ENCODE peak calls at places on chromosomes 2 and 18, in ten cellular contexts. O is GM23338, E is spleen, B is left ventricle myocardium inferior, P is stomach, L is RWPE2, M is SK-N-SH, J is uterus, Y is neural progenitor cell, H is sigmoid colon. F is an unnamed sample. For H3K4me1, the result is how much of the 10 kb centered on the place peaks cover.

GRCh38 chr18:34834897-34835296 is 124.8 kb downstream of the DTNA start:
- DNase-seq in M (no peak), H (no peak), E (no peak), P (no peak), B (no peak), O (no peak), Y (no peak), L (no peak), J (no peak), F (no peak)

GRCh38 chr2:75211371-75211770 is 12.1 kb upstream of the TACR1 start:
- DNase-seq in B (no peak), O (no peak), Y (no peak), L (no peak), H (no peak), J (no peak), E (no peak), P (no peak), M (no peak), F (no peak)

GRCh38 chr2:241724259-241724974 is 10.0 kb upstream of the D2HGDH start:
- DNase-seq in E (no peak), Y (no peak), L (no peak), J (no peak), O (peak), M (peak), B (no peak), H (no peak), P (no peak), F (no peak)

GRCh38 chr2:45182667-45183620 is 173.7 kb upstream of the SIX2 start:
- DNase-seq in E (no peak), M (no peak), L (no peak), P (no peak), J (no peak), B (no peak), H (no peak), Y (no peak), O (no peak), F (no peak)

GRCh38 chr2:149075868-149076267 is 37.4 kb downstream of the LYPD6B start:
- DNase-seq in B (no peak), P (no peak), J (no peak), H (no peak), Y (peak), O (no peak), E (no peak), M (no peak), L (no peak), F (no peak)

GRCh38 chr2:230798769-230799399 is 65.9 kb upstream of the ITM2C start:
- DNase-seq in Y (peak), M (peak), J (no peak), B (no peak), E (no peak), H (no peak), P (no peak), L (no peak), O (peak), F (no peak)

GRCh38 chr18:8279931-8280330 is 329.3 kb upstream of the RAB12 start:
- DNase-seq in P (no peak), M (no peak), Y (no peak), L (no peak), E (no peak), J (no peak), B (no peak), O (no peak), H (no peak), F (no peak)

GRCh38 chr2:792687-793086 is 115.5 kb upstream of the TMEM18 start:
- DNase-seq in H (no peak), J (no peak), Y (no peak), O (no peak), L (no peak), P (no peak), E (no peak), M (no peak), B (no peak), F (no peak)

GRCh38 chr2:198287706-198288105 is 483.3 kb downstream of the PLCL1 start:
- DNase-seq in J (no peak), M (no peak), B (no peak), L (no peak), Y (no peak), H (no peak), E (no peak), P (no peak), O (no peak), F (no peak)

GRCh38 chr2:145800201-145801091 is 1280.5 kb upstream of the ZEB2 start:
- DNase-seq in O (no peak), J (no peak), P (no peak), L (no peak), H (no peak), B (no peak), M (no peak), Y (no peak), E (no peak), F (no peak)

GRCh38 chr18:23204589-23205235 is 69.4 kb downstream of the CABLES1 start:
- DNase-seq in J (no peak), L (no peak), M (no peak), O (no peak), E (no peak), B (no peak), P (no peak), Y (no peak), H (no peak), F (no peak)

GRCh38 chr18:44589709-44590108 is 91.0 kb upstream of the SETBP1 start:
- DNase-seq in J (no peak), Y (no peak), E (no peak), L (no peak), M (no peak), P (no peak), B (no peak), O (no peak), H (no peak), F (no peak)

GRCh38 chr2:205700331-205701132 is 18.2 kb downstream of the NRP2 start:
- DNase-seq in O (no peak), P (no peak), B (no peak), Y (peak), H (no peak), M (no peak), J (no peak), E (no peak), L (no peak), F (no peak)

GRCh38 chr18:50011813-50012445 is 183.0 kb downstream of the MYO5B start:
- DNase-seq in M (no peak), L (no peak), J (no peak), E (no peak), Y (no peak), H (no peak), P (no peak), O (no peak), B (no peak), F (no peak)

GRCh38 chr2:214203744-214204289 is 207.0 kb upstream of the VWC2L start:
- DNase-seq in J (no peak), O (no peak), H (no peak), Y (no peak), E (no peak), L (peak), P (no peak), B (no peak), M (no peak), F (no peak)

GRCh38 chr2:206230060-206230890 is 44.2 kb upstream of the ZDBF2 start:
- DNase-seq in B (no peak), L (no peak), M (peak), O (peak), J (no peak), H (no peak), Y (peak), E (no peak), P (no peak), F (no peak)

GRCh38 chr2:206442516-206442853 is 847 bp upstream of the ADAM23 start:
- DNase-seq in O (no peak), H (no peak), J (no peak), B (no peak), P (no peak), M (no peak), E (no peak), L (no peak), Y (no peak), F (no peak)

GRCh38 chr2:111062417-111062816 is 58.3 kb upstream of the BCL2L11 start:
- DNase-seq in J (no peak), O (no peak), P (no peak), H (no peak), B (no peak), L (no peak), E (no peak), Y (no peak), M (no peak), F (no peak)

GRCh38 chr2:28321426-28321825 is 71.2 kb upstream of the FOSL2 start:
- DNase-seq in M (no peak), B (no peak), P (no peak), J (no peak), H (no peak), Y (peak), O (peak), L (no peak), E (no peak), F (no peak)

GRCh38 chr2:59196511-59196910 is 955.4 kb upstream of the FANCL start:
- DNase-seq in E (no peak), Y (no peak), H (no peak), M (no peak), J (no peak), P (no peak), L (no peak), B (no peak), O (no peak), F (no peak)

GRCh38 chr2:29220506-29221270 is 105.5 kb downstream of the CLIP4 start:
- DNase-seq in E (peak), B (no peak), L (no peak), H (peak), J (no peak), P (peak), O (no peak), M (no peak), Y (no peak), F (no peak)

GRCh38 chr18:69648486-69648885 is 247.8 kb downstream of the DOK6 start:
- DNase-seq in M (no peak), L (no peak), Y (no peak), J (no peak), H (no peak), O (no peak), E (no peak), B (no peak), P (no peak), F (no peak)

GRCh38 chr18:33577688-33578370 is at the start of gene ASXL3:
- DNase-seq in O (peak), H (peak), J (peak), E (peak), M (peak), B (peak), L (no peak), Y (peak), P (peak), F (peak)

GRCh38 chr2:149799296-149799695 is 211.7 kb upstream of the MMADHC start:
- DNase-seq in B (no peak), P (no peak), M (peak), J (no peak), L (no peak), Y (peak), E (no peak), H (no peak), O (peak), F (no peak)

GRCh38 chr2:227033471-227034148 is 130.4 kb downstream of the COL4A4 start:
- DNase-seq in O (peak), H (peak), M (peak), P (peak), J (no peak), L (no peak), E (peak), Y (peak), B (no peak), F (peak)

GRCh38 chr2:193141-193552 is 70.7 kb downstream of the SH3YL1 start:
- DNase-seq in L (no peak), H (no peak), J (no peak), Y (no peak), P (no peak), B (no peak), O (no peak), E (no peak), M (no peak), F (no peak)

GRCh38 chr2:42858140-42859005 is 66.0 kb upstream of the HAAO start:
- DNase-seq in L (no peak), M (no peak), E (peak), B (no peak), J (no peak), H (peak), P (no peak), Y (peak), O (no peak), F (no peak)

GRCh38 chr2:234980476-234981187 is 28.8 kb downstream of the SH3BP4 start:
- DNase-seq in J (no peak), B (no peak), O (no peak), Y (no peak), E (no peak), L (no peak), M (no peak), P (peak), H (no peak), F (peak)
- H3K4me1 ChIP-seq in J (under half), B (half or more), O (under half), Y (under half), E (under half), L (under half), M (under half), P (half or more), H (under half), F (under half)

GRCh38 chr2:113200236-113200635 is 26.5 kb downstream of the PSD4 start:
- DNase-seq in M (no peak), L (no peak), J (no peak), O (peak), H (no peak), Y (peak), E (peak), P (no peak), B (no peak), F (no peak)
- H3K27ac ChIP-seq in M (no peak), L (peak), J (no peak), O (no peak), H (no peak), Y (no peak), E (no peak), P (peak), B (no peak), F (no peak)

DNA sequence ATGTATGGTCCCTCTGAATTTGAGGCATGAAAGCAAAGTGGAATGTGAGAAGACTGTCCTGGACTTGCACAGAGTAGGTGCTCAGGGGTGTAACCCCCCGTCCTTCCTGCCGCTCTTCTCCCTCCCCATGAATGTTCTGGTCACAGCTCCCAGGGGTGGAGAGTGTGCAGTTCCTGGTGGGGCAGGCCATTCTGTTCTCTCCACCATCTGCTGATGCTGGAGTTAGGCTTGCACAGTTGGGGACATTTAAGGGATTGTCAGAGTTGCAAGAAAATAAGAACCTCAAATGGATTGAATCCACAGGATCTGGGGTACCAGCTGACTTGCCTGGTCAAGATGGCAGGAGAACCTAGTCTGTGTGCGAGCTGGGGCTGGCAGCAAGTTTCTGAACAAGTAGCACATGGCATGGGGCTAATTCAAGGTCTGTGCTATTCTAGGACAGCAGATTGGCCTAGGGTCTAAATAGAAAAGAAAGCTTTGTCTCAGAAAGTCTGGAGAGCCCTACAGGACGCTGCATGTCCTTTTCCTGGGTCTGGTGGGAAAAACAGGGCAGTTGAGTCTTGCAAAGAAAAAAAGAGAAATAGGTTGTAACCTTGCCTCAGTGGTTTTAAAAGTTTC is 60.8 kb upstream of the TXNDC2 start:
- DNase-seq in L (no peak), E (no peak), B (no peak), M (no peak), H (no peak), P (no peak), O (no peak), Y (no peak), J (no peak), F (no peak)
- H3K4me1 ChIP-seq in L (under half), E (under half), B (under half), M (under half), H (under half), P (under half), O (under half), Y (under half), J (under half), F (under half)

DNA sequence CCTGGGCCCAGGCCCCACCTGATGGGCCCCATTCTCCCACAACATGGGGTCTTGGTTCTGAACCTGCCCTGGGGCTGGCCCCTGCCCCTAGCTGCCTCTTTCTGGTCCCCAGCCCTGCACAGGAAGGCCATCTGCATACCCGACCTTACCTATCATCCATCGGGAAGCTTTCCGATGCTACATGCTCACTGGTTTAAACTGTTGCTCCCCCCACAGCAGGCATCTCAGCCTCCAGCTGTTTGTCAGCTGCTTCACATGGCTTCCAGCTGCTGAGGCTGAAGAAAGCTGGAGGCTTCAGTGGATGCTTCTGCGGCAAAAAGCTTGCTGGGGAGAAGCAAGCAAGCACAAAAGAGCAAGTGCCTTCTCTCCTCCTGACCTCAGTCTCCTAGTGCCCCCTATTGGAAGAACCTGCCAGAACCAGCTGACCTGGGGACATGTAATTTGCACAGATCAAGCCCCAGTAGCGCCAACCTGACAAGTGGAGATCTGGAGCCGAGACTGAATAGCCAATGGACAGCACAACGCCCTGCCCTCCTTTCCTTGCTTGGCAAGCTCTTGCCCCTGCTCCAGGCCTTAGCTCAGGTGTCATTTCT is 24.1 kb upstream of the RHOB start:
- DNase-seq in B (no peak), O (peak), Y (peak), H (peak), M (peak), J (peak), L (no peak), E (no peak), P (no peak), F (no peak)
- H3K27ac ChIP-seq in B (peak), O (no peak), Y (no peak), H (peak), M (no peak), J (peak), L (peak), E (peak), P (peak), F (peak)